ENCODE peak calls at places on chromosomes 5 and 9, in eight cellular contexts. H is A549; M is cardiac fibroblast; F is PC-9; W is sigmoid colon; Y is ascending aorta; K is fibroblast of lung; X is CD8-positive, alpha-beta T cell. A is an unnamed sample.

GRCh38 chr9:78121488-78121887 is 89.9 kb upstream of the GNAQ start:
- DNase-seq in X (peak), W (peak), F (peak), K (peak), H (peak), M (peak), Y (peak), A (peak)

GRCh38 chr5:141618030-141618803 is 583 bp downstream of the DIAPH1 start:
- DNase-seq in F (peak), M (peak), Y (peak), K (peak), W (no peak), X (peak), H (peak), A (no peak)

GRCh38 chr9:130561056-130561455 is 18.3 kb upstream of the FUBP3 start:
- DNase-seq in K (no peak), F (peak), Y (no peak), M (no peak), H (no peak), X (no peak), W (no peak), A (no peak)

GRCh38 chr5:86756839-86757238 is 139.1 kb downstream of the COX7C start:
- DNase-seq in W (no peak), M (no peak), H (no peak), Y (no peak), F (no peak), K (no peak), X (no peak), A (no peak)

GRCh38 chr5:129460951-129461815 is 1.1 kb downstream of the ADAMTS19 start:
- DNase-seq in K (peak), W (peak), F (peak), H (peak), X (no peak), M (peak), Y (no peak), A (peak)

GRCh38 chr9:8284835-8285234 is 485.3 kb upstream of the DMAC1 start:
- DNase-seq in Y (no peak), X (no peak), K (no peak), W (no peak), H (no peak), F (no peak), M (no peak), A (no peak)

GRCh38 chr5:10539685-10539998 is 24.2 kb upstream of the ANKRD33B start:
- DNase-seq in Y (no peak), H (no peak), M (peak), K (peak), W (peak), F (no peak), X (no peak), A (no peak)

GRCh38 chr9:37551888-37552287 is 24.3 kb downstream of the FBXO10 start:
- DNase-seq in M (no peak), K (no peak), H (no peak), X (no peak), Y (no peak), W (no peak), F (no peak), A (no peak)

GRCh38 chr5:10233505-10233904 is 16.2 kb downstream of the ATPSCKMT start:
- DNase-seq in X (no peak), H (peak), W (no peak), F (peak), K (peak), Y (no peak), M (peak), A (peak)

GRCh38 chr5:53381-54174 is 38.4 kb upstream of the PLEKHG4B start:
- DNase-seq in K (peak), H (peak), W (no peak), X (no peak), F (no peak), Y (no peak), M (peak), A (peak)

GRCh38 chr9:135001526-135001925 is 83.8 kb upstream of the FCN1 start:
- DNase-seq in H (no peak), F (no peak), X (no peak), Y (no peak), M (no peak), K (no peak), W (no peak), A (no peak)

GRCh38 chr5:50967388-50968039 is 301.1 kb downstream of the PARP8 start:
- DNase-seq in Y (no peak), M (no peak), K (no peak), F (no peak), H (no peak), X (no peak), W (no peak), A (no peak)

GRCh38 chr5:17952231-17952630 is 318.0 kb downstream of the TAF11L14 start:
- DNase-seq in Y (no peak), X (no peak), K (no peak), H (no peak), W (no peak), F (no peak), M (no peak), A (no peak)

GRCh38 chr9:92726971-92727715 is 37.5 kb downstream of the BICD2 start:
- DNase-seq in F (no peak), K (no peak), Y (peak), W (no peak), M (peak), X (no peak), H (no peak), A (peak)

GRCh38 chr5:78806544-78806943 is 158.0 kb upstream of the LHFPL2 start:
- DNase-seq in M (peak), X (no peak), H (no peak), Y (no peak), W (no peak), K (peak), F (peak), A (peak)

GRCh38 chr9:37976714-37977477 is 73.0 kb upstream of the SLC25A51 start:
- DNase-seq in H (no peak), F (no peak), Y (no peak), X (no peak), W (peak), M (peak), K (peak), A (peak)

GRCh38 chr9:99239341-99240055 is 17.4 kb downstream of the SEC61B start:
- DNase-seq in Y (no peak), F (no peak), X (no peak), M (peak), W (no peak), H (no peak), K (peak), A (peak)

GRCh38 chr5:23405316-23406068 is 101.9 kb upstream of the PRDM9 start:
- DNase-seq in X (no peak), H (no peak), W (no peak), F (no peak), K (no peak), M (peak), Y (no peak), A (no peak)

GRCh38 chr5:32290922-32291321 is 21.8 kb downstream of the MTMR12 start:
- DNase-seq in Y (no peak), K (no peak), F (no peak), H (no peak), W (no peak), M (no peak), X (no peak), A (no peak)

GRCh38 chr9:7284517-7284916 is 515.1 kb downstream of the DMAC1 start:
- DNase-seq in K (no peak), M (no peak), F (no peak), H (no peak), W (no peak), X (no peak), Y (no peak), A (no peak)

GRCh38 chr5:34487202-34487879 is 168.8 kb upstream of the RAI14 start:
- DNase-seq in H (peak), M (peak), K (peak), X (no peak), F (peak), W (no peak), Y (peak), A (peak)

GRCh38 chr9:73009649-73010288 is 56.9 kb upstream of the ALDH1A1 start:
- DNase-seq in F (no peak), K (no peak), M (no peak), X (no peak), W (no peak), Y (no peak), H (peak), A (peak)

GRCh38 chr5:156505101-156505500 is 178.1 kb downstream of the SGCD start:
- DNase-seq in Y (no peak), W (no peak), X (no peak), K (no peak), M (no peak), F (no peak), H (no peak), A (no peak)

GRCh38 chr5:26482817-26483375 is 555.5 kb downstream of the CDH9 start:
- DNase-seq in X (no peak), M (no peak), K (peak), H (peak), F (peak), W (no peak), Y (no peak), A (peak)

GRCh38 chr9:125235805-125236534 is 5.2 kb downstream of the HSPA5 start:
- DNase-seq in K (no peak), X (no peak), H (no peak), Y (no peak), W (no peak), F (no peak), M (no peak), A (no peak)

GRCh38 chr9:86939311-86939710 is 8.0 kb downstream of the GAS1 start:
- DNase-seq in F (no peak), Y (no peak), M (no peak), H (no peak), X (no peak), W (no peak), K (no peak), A (no peak)

GRCh38 chr9:127519301-127520166 is 68.2 kb downstream of the LRSAM1 start:
- DNase-seq in M (peak), X (no peak), H (no peak), Y (peak), K (peak), F (peak), W (no peak), A (peak)

GRCh38 chr9:120235081-120235480 is 344.9 kb downstream of the CDK5RAP2 start:
- DNase-seq in H (no peak), X (no peak), F (no peak), Y (no peak), W (no peak), K (no peak), M (no peak), A (no peak)

DNA sequence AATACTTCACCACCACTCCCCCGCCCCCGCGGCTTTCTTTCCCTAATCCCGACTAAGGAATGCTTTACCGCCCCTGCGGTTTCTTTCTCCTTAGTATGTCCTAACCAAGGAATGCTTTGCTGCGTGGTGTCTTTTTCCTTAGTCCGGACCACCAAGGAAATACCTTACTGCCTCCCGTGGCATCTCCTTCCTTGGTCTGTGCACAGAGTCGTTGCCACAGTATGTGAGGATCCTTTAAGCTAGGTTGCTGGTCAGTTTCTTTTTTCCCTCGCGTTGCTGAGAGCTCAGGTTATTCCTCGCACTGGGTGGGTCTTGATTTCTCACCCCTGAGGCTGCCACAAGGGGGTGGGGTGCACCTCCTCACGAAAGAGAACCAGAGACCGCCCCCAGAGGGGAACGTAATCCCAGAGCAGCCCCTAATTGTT is 309.4 kb downstream of the NR3C1 start:
- DNase-seq in F (no peak), M (peak), H (no peak), X (no peak), W (no peak), K (peak), Y (no peak), A (peak)
- TF ChIP-seq CTCF in F (no peak), M (no peak), H (no peak), X (no peak), W (no peak), K (no peak), Y (peak), A (no peak)

GRCh38 chr5:65034782-65035181 is 266.1 kb downstream of the CWC27 start:
- DNase-seq in H (no peak), F (no peak), W (peak), M (no peak), X (no peak), Y (peak), K (no peak), A (no peak)

GRCh38 chr5:65041296-65042158 is 272.8 kb downstream of the CWC27 start:
- DNase-seq in M (peak), F (peak), H (no peak), K (peak), X (no peak), Y (peak), W (no peak), A (peak)

GRCh38 chr5:65035212-65036206 is 266.8 kb downstream of the CWC27 start:
- DNase-seq in M (peak), H (peak), F (peak), W (peak), Y (peak), K (peak), X (peak), A (peak)

GRCh38 chr5:65034029-65034781 is 265.5 kb downstream of the CWC27 start:
- DNase-seq in X (no peak), W (no peak), K (no peak), H (no peak), F (no peak), Y (peak), M (peak), A (peak)

GRCh38 chr5:65037845-65038815 is 269.4 kb downstream of the CWC27 start:
- DNase-seq in F (no peak), H (peak), W (no peak), M (no peak), X (no peak), K (no peak), Y (peak), A (peak)
- H3K4me3 ChIP-seq in F (no peak), H (no peak), W (no peak), M (no peak), X (no peak), K (no peak), Y (no peak), A (no peak)

GRCh38 chr9:132575005-132575609 is 7.3 kb upstream of the BARHL1 start:
- DNase-seq in F (peak), M (peak), W (peak), H (peak), K (peak), Y (no peak), X (peak), A (peak)
- TF ChIP-seq CTCF in F (peak), M (peak), W (peak), H (peak), K (peak), Y (peak), X (peak), A (peak)

GRCh38 chr9:136241540-136241939 is 4.1 kb downstream of the QSOX2 start:
- DNase-seq in W (no peak), Y (no peak), M (no peak), K (no peak), H (no peak), X (no peak), F (no peak), A (no peak)

GRCh38 chr9:136244116-136244775 is 1.4 kb downstream of the QSOX2 start:
- DNase-seq in X (no peak), M (no peak), H (no peak), F (no peak), W (no peak), K (peak), Y (no peak), A (peak)

GRCh38 chr9:136242248-136242647 is 3.4 kb downstream of the QSOX2 start:
- DNase-seq in K (no peak), H (no peak), W (no peak), Y (no peak), M (no peak), X (no peak), F (no peak), A (no peak)

GRCh38 chr9:136243631-136244030 is 2.0 kb downstream of the QSOX2 start:
- DNase-seq in X (no peak), W (no peak), M (no peak), Y (no peak), K (no peak), F (no peak), H (no peak), A (no peak)

GRCh38 chr9:136242908-136243525 is 2.6 kb downstream of the QSOX2 start:
- DNase-seq in W (no peak), F (no peak), M (no peak), X (no peak), H (peak), K (no peak), Y (no peak), A (peak)
- H3K4me3 ChIP-seq in W (no peak), F (no peak), M (no peak), X (no peak), H (no peak), K (no peak), Y (no peak), A (no peak)

DNA sequence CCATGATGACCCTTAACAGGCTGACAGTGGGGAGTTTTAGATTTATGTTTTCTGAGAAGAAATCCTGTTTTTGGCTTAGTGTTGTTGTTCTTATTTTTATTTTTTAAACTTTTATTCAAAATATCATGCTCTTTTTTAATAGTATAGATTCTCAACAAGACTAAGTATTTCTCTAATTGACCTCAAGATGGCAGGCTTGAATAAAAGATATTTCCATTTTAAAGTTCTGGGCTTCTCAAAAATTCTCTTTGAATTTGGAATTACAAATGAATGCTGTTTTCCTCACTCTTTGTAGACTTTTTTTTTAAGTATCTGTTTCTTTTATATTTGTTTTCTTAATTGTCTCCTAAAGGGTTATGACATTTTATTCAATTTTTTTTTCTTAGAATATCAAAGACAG is 50.0 kb upstream of the SH3GL2 start:
- DNase-seq in M (peak), X (no peak), W (no peak), F (no peak), Y (no peak), H (peak), K (no peak), A (peak)
- TF ChIP-seq CTCF in M (peak), X (no peak), W (no peak), F (peak), Y (peak), H (peak), K (no peak), A (peak)

A was measured in choroid plexus epithelial cell.